ENCODE peak calls at places on chromosomes 5 and 9, in seven cellular contexts. One of them, this sample, is unnamed.

GRCh38 chr5:82204567-82204966 is 73.6 kb downstream of the RPS23 start:
- DNase-seq in HepG2: no peak
- DNase-seq in GM12878: no peak
- DNase-seq in HCT116: no peak
- DNase-seq in SK-N-SH: no peak
- DNase-seq in H1: no peak
- DNase-seq in K562: no peak
- DNase-seq in this sample: no peak

GRCh38 chr5:158847772-158848171 is 251.9 kb downstream of the EBF1 start:
- DNase-seq in HepG2: no peak
- DNase-seq in GM12878: no peak
- DNase-seq in HCT116: no peak
- DNase-seq in SK-N-SH: no peak
- DNase-seq in H1: no peak
- DNase-seq in K562: no peak
- DNase-seq in this sample: no peak

GRCh38 chr5:120463026-120463770 is 902 bp upstream of the PRR16 start:
- DNase-seq in HepG2: no peak
- DNase-seq in GM12878: no peak
- DNase-seq in HCT116: no peak
- DNase-seq in SK-N-SH: no peak
- DNase-seq in H1: no peak
- DNase-seq in K562: no peak
- DNase-seq in this sample: no peak

GRCh38 chr9:71681104-71681707 is 87.1 kb downstream of the CEMIP2 start:
- DNase-seq in HepG2: no peak
- DNase-seq in GM12878: no peak
- DNase-seq in HCT116: no peak
- DNase-seq in SK-N-SH: no peak
- DNase-seq in H1: no peak
- DNase-seq in K562: no peak
- DNase-seq in this sample: no peak

GRCh38 chr9:7974335-7975005 is 174.9 kb upstream of the DMAC1 start:
- DNase-seq in HepG2: no peak
- DNase-seq in GM12878: peak; percentile 24
- DNase-seq in HCT116: no peak
- DNase-seq in SK-N-SH: no peak
- DNase-seq in H1: no peak
- DNase-seq in K562: no peak
- DNase-seq in this sample: no peak

GRCh38 chr9:96185518-96186156 is 116.3 kb downstream of the HSD17B3 start:
- DNase-seq in HepG2: no peak
- DNase-seq in GM12878: no peak
- DNase-seq in HCT116: no peak
- DNase-seq in SK-N-SH: no peak
- DNase-seq in H1: no peak
- DNase-seq in K562: no peak
- DNase-seq in this sample: peak; percentile 27

GRCh38 chr9:116149844-116150243 is 3.7 kb upstream of the PAPPA start:
- DNase-seq in HepG2: no peak
- DNase-seq in GM12878: no peak
- DNase-seq in HCT116: peak; percentile 22
- DNase-seq in SK-N-SH: peak; percentile 53
- DNase-seq in H1: peak; percentile 75
- DNase-seq in K562: peak; percentile 34
- DNase-seq in this sample: peak; percentile 65

GRCh38 chr5:154757647-154758406 is 2.6 kb downstream of the LARP1 start:
- DNase-seq in HepG2: no peak
- DNase-seq in GM12878: no peak
- DNase-seq in HCT116: no peak
- DNase-seq in SK-N-SH: no peak
- DNase-seq in H1: no peak
- DNase-seq in K562: no peak
- DNase-seq in this sample: no peak

GRCh38 chr5:32707394-32707997 is 3.6 kb upstream of the NPR3 start:
- DNase-seq in HepG2: peak; percentile 27
- DNase-seq in GM12878: no peak
- DNase-seq in HCT116: peak; percentile 21
- DNase-seq in SK-N-SH: peak; percentile 43
- DNase-seq in H1: no peak
- DNase-seq in K562: no peak
- DNase-seq in this sample: no peak

GRCh38 chr9:20409321-20410092 is 212.8 kb downstream of the MLLT3 start:
- DNase-seq in HepG2: no peak
- DNase-seq in GM12878: no peak
- DNase-seq in HCT116: no peak
- DNase-seq in SK-N-SH: no peak
- DNase-seq in H1: no peak
- DNase-seq in K562: no peak
- DNase-seq in this sample: no peak

GRCh38 chr5:124910354-124911016 is 164.0 kb upstream of the ZNF608 start:
- DNase-seq in HepG2: no peak
- DNase-seq in GM12878: no peak
- DNase-seq in HCT116: no peak
- DNase-seq in SK-N-SH: no peak
- DNase-seq in H1: no peak
- DNase-seq in K562: no peak
- DNase-seq in this sample: no peak

GRCh38 chr5:78353520-78353919 is 6.9 kb upstream of the SCAMP1 start:
- DNase-seq in HepG2: no peak
- DNase-seq in GM12878: no peak
- DNase-seq in HCT116: no peak
- DNase-seq in SK-N-SH: no peak
- DNase-seq in H1: no peak
- DNase-seq in K562: no peak
- DNase-seq in this sample: no peak

GRCh38 chr5:6902597-6902996 is 189.4 kb downstream of the TENT4A start:
- DNase-seq in HepG2: no peak
- DNase-seq in GM12878: no peak
- DNase-seq in HCT116: no peak
- DNase-seq in SK-N-SH: no peak
- DNase-seq in H1: no peak
- DNase-seq in K562: no peak
- DNase-seq in this sample: no peak

GRCh38 chr5:81235287-81236072 is 2.4 kb downstream of the CKMT2 start:
- DNase-seq in HepG2: no peak
- DNase-seq in GM12878: no peak
- DNase-seq in HCT116: no peak
- DNase-seq in SK-N-SH: no peak
- DNase-seq in H1: no peak
- DNase-seq in K562: no peak
- DNase-seq in this sample: no peak

GRCh38 chr5:83577036-83577636 is 105.6 kb downstream of the VCAN start:
- DNase-seq in HepG2: peak; percentile 91
- DNase-seq in GM12878: no peak
- DNase-seq in HCT116: peak; percentile 73
- DNase-seq in SK-N-SH: no peak
- DNase-seq in H1: no peak
- DNase-seq in K562: no peak
- DNase-seq in this sample: no peak

GRCh38 chr5:126695081-126695480 is 81.9 kb upstream of the LMNB1 start:
- DNase-seq in HepG2: no peak
- DNase-seq in GM12878: no peak
- DNase-seq in HCT116: no peak
- DNase-seq in SK-N-SH: no peak
- DNase-seq in H1: no peak
- DNase-seq in K562: no peak
- DNase-seq in this sample: no peak

GRCh38 chr9:125850763-125851162 is 103.6 kb downstream of the PBX3 start:
- DNase-seq in HepG2: peak; percentile 78
- DNase-seq in GM12878: no peak
- DNase-seq in HCT116: no peak
- DNase-seq in SK-N-SH: no peak
- DNase-seq in H1: no peak
- DNase-seq in K562: no peak
- DNase-seq in this sample: no peak

GRCh38 chr5:143536364-143536763 is 132.9 kb upstream of the NR3C1 start:
- DNase-seq in HepG2: peak; percentile 14
- DNase-seq in GM12878: no peak
- DNase-seq in HCT116: peak; percentile 37
- DNase-seq in SK-N-SH: no peak
- DNase-seq in H1: no peak
- DNase-seq in K562: no peak
- DNase-seq in this sample: no peak
- TF ChIP-seq JUND in HepG2: no peak
- TF ChIP-seq JUND in GM12878: no peak
- TF ChIP-seq JUND in HCT116: no peak
- TF ChIP-seq JUND in SK-N-SH: peak; percentile 95
- TF ChIP-seq JUND in H1: no peak
- TF ChIP-seq JUND in K562: no peak
- TF ChIP-seq JUND in this sample: no peak

GRCh38 chr5:150656191-150657132 is 4.6 kb upstream of the MYOZ3 start:
- DNase-seq in HepG2: peak; percentile 35
- DNase-seq in GM12878: peak; percentile 11
- DNase-seq in HCT116: no peak
- DNase-seq in SK-N-SH: peak; percentile 100
- DNase-seq in H1: peak; percentile 94
- DNase-seq in K562: peak; percentile 99
- DNase-seq in this sample: peak; percentile 93
- TF ChIP-seq JUND in HepG2: no peak
- TF ChIP-seq JUND in GM12878: no peak
- TF ChIP-seq JUND in HCT116: no peak
- TF ChIP-seq JUND in SK-N-SH: no peak
- TF ChIP-seq JUND in H1: no peak
- TF ChIP-seq JUND in K562: no peak
- TF ChIP-seq JUND in this sample: no peak

GRCh38 chr9:78032599-78033457 is 1.2 kb upstream of the GNAQ start:
- DNase-seq in HepG2: no peak
- DNase-seq in GM12878: no peak
- DNase-seq in HCT116: no peak
- DNase-seq in SK-N-SH: no peak
- DNase-seq in H1: no peak
- DNase-seq in K562: no peak
- DNase-seq in this sample: no peak
- TF ChIP-seq JUND in HepG2: no peak
- TF ChIP-seq JUND in GM12878: no peak
- TF ChIP-seq JUND in HCT116: no peak
- TF ChIP-seq JUND in SK-N-SH: no peak
- TF ChIP-seq JUND in H1: no peak
- TF ChIP-seq JUND in K562: no peak
- TF ChIP-seq JUND in this sample: no peak

GRCh38 chr5:161921781-161922180 is 73.9 kb downstream of the GABRA1 start:
- DNase-seq in HepG2: no peak
- DNase-seq in GM12878: no peak
- DNase-seq in HCT116: no peak
- DNase-seq in SK-N-SH: no peak
- DNase-seq in H1: no peak
- DNase-seq in K562: no peak
- DNase-seq in this sample: no peak
- TF ChIP-seq JUND in HepG2: no peak
- TF ChIP-seq JUND in GM12878: no peak
- TF ChIP-seq JUND in HCT116: no peak
- TF ChIP-seq JUND in SK-N-SH: no peak
- TF ChIP-seq JUND in H1: no peak
- TF ChIP-seq JUND in K562: no peak
- TF ChIP-seq JUND in this sample: no peak

GRCh38 chr5:112113565-112113964 is 305.5 kb downstream of the EPB41L4A start:
- DNase-seq in HepG2: no peak
- DNase-seq in GM12878: no peak
- DNase-seq in HCT116: no peak
- DNase-seq in SK-N-SH: no peak
- DNase-seq in H1: no peak
- DNase-seq in K562: no peak
- DNase-seq in this sample: no peak

GRCh38 chr5:112106878-112107277 is 312.2 kb downstream of the EPB41L4A start:
- DNase-seq in HepG2: no peak
- DNase-seq in GM12878: no peak
- DNase-seq in HCT116: no peak
- DNase-seq in SK-N-SH: no peak
- DNase-seq in H1: no peak
- DNase-seq in K562: no peak
- DNase-seq in this sample: no peak

DNA sequence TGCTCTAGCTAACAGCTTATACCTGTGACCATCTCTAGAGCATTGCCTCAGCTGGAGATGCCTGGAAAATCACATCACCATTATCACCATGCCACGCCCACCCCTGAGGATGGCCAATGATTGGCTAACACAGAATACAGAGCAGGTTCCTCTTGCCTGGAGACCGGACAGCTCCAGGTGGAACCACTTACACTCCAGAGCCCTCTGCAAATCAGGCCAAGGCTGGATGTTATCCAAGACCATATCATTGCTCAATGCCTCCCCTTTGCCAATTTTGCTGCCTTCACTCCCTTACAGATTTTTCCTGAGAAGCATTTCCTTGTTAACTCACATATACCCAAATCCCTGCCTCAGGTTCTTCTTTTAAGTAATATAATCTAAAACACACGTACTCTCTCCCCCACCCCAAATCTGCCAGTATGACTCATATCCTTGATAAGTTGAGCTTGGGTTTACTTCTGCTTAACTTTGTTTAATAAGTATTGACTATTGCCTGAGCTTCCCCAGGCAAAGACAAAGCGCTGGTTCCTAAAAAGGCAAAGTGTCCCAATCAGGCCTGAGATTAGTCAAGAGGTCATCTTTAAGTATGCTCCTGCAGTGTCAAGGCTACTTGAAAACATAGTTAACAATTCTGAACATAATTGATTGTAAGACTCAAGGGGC is 309.6 kb downstream of the EPB41L4A start:
- DNase-seq in HepG2: no peak
- DNase-seq in GM12878: no peak
- DNase-seq in HCT116: peak; percentile 12
- DNase-seq in SK-N-SH: peak; percentile 4
- DNase-seq in H1: peak; percentile 57
- DNase-seq in K562: no peak
- DNase-seq in this sample: peak; percentile 23
- TF ChIP-seq JUND in HepG2: no peak
- TF ChIP-seq JUND in GM12878: no peak
- TF ChIP-seq JUND in HCT116: no peak
- TF ChIP-seq JUND in SK-N-SH: no peak
- TF ChIP-seq JUND in H1: no peak
- TF ChIP-seq JUND in K562: no peak
- TF ChIP-seq JUND in this sample: no peak

GRCh38 chr5:31530541-31531265 is 1.2 kb downstream of the DROSHA start:
- DNase-seq in HepG2: peak; percentile 4
- DNase-seq in GM12878: no peak
- DNase-seq in HCT116: no peak
- DNase-seq in SK-N-SH: no peak
- DNase-seq in H1: no peak
- DNase-seq in K562: peak; percentile 25
- DNase-seq in this sample: no peak
- TF ChIP-seq JUND in HepG2: no peak
- TF ChIP-seq JUND in GM12878: no peak
- TF ChIP-seq JUND in HCT116: no peak
- TF ChIP-seq JUND in SK-N-SH: no peak
- TF ChIP-seq JUND in H1: no peak
- TF ChIP-seq JUND in K562: peak; percentile 15
- TF ChIP-seq JUND in this sample: no peak

This sample was measured in T47D.